ENCODE peak calls at places on chromosomes 16 and 17, in four cellular contexts. L, U, T and C are unnamed samples.

GRCh38 chr17:56786989-56787482 is 46.7 kb downstream of the C17orf67 start:
- DNase-seq in L (no peak), U (no peak), T (no peak), C (peak; percentile 92)

GRCh38 chr16:49969356-49970030 is 55.5 kb upstream of the CNEP1R1 start:
- DNase-seq in L (peak; percentile 18), U (no peak), T (no peak), C (no peak)

GRCh38 chr17:18225562-18226283 is at the start of gene LLGL1:
- DNase-seq in L (no peak), U (no peak), T (peak; percentile 66), C (no peak)

GRCh38 chr17:77328823-77329740 is 188.3 kb downstream of the SEC14L1 start:
- DNase-seq in L (no peak), U (no peak), T (peak; percentile 46), C (no peak)

GRCh38 chr17:67212231-67212630 is 32.8 kb downstream of the HELZ start:
- DNase-seq in L (no peak), U (no peak), T (no peak), C (no peak)

GRCh38 chr17:74259667-74260524 is 14.1 kb upstream of the DNAI2 start:
- DNase-seq in L (no peak), U (no peak), T (no peak), C (no peak)

GRCh38 chr17:11488407-11488806 is 109.9 kb upstream of the DNAH9 start:
- DNase-seq in L (no peak), U (no peak), T (no peak), C (no peak)

GRCh38 chr16:31107465-31107867 is 720 bp upstream of the BCKDK start:
- DNase-seq in L (no peak), U (no peak), T (no peak), C (no peak)

GRCh38 chr16:2841606-2842339 is 11.7 kb downstream of the ZG16B start:
- DNase-seq in L (peak; percentile 10), U (no peak), T (peak; percentile 27), C (no peak)

GRCh38 chr16:68401871-68402747 is 46.2 kb downstream of the SMPD3 start:
- DNase-seq in L (no peak), U (no peak), T (peak; percentile 5), C (no peak)

GRCh38 chr16:3113765-3114479 is 1.5 kb downstream of the ZNF205 start:
- DNase-seq in L (no peak), U (no peak), T (no peak), C (no peak)

GRCh38 chr16:50408001-50408400 is 39.2 kb upstream of the BRD7 start:
- DNase-seq in L (no peak), U (no peak), T (no peak), C (no peak)

GRCh38 chr17:79984877-79985276 is 50.8 kb downstream of the TBC1D16 start:
- DNase-seq in L (no peak), U (no peak), T (peak; percentile 33), C (peak; percentile 28)

GRCh38 chr17:71713846-71714245 is 407.0 kb upstream of the SOX9 start:
- DNase-seq in L (no peak), U (no peak), T (no peak), C (no peak)

GRCh38 chr17:81940538-81941483 is 3.7 kb upstream of the PYCR1 start:
- DNase-seq in L (no peak), U (no peak), T (peak; percentile 54), C (no peak)

GRCh38 chr16:56628486-56629035 is 3.0 kb downstream of the MT1E start:
- DNase-seq in L (no peak), U (no peak), T (no peak), C (no peak)

GRCh38 chr17:43449470-43450202 is 34.1 kb upstream of the DHX8 start:
- DNase-seq in L (no peak), U (no peak), T (no peak), C (no peak)

GRCh38 chr16:13351222-13351621 is 449.8 kb downstream of the SHISA9 start:
- DNase-seq in L (no peak), U (no peak), T (no peak), C (no peak)

GRCh38 chr16:72990003-72990521 is 57.9 kb downstream of the ZFHX3 start:
- DNase-seq in L (peak; percentile 71), U (no peak), T (no peak), C (no peak)

GRCh38 chr16:28193530-28194423 is 18.0 kb downstream of the XPO6 start:
- DNase-seq in L (no peak), U (no peak), T (no peak), C (no peak)

GRCh38 chr17:60381958-60382357 is 10.0 kb downstream of the USP32 start:
- DNase-seq in L (no peak), U (no peak), T (no peak), C (no peak)

GRCh38 chr16:86628614-86629013 is 50.3 kb downstream of the FOXL1 start:
- DNase-seq in L (no peak), U (no peak), T (no peak), C (no peak)

GRCh38 chr16:46747777-46748651 is at the start of gene MYLK3:
- DNase-seq in L (peak; percentile 79), U (no peak), T (no peak), C (no peak)

GRCh38 chr16:84687715-84688114 is 12.1 kb upstream of the USP10 start:
- DNase-seq in L (no peak), U (no peak), T (no peak), C (peak; percentile 68)

GRCh38 chr16:85903576-85903975 is 4.6 kb downstream of the IRF8 start:
- DNase-seq in L (no peak), U (no peak), T (no peak), C (peak; percentile 61)

GRCh38 chr17:3558603-3559269 is 1.1 kb upstream of the TRPV3 start:
- DNase-seq in L (no peak), U (peak; percentile 34), T (peak; percentile 81), C (no peak)

GRCh38 chr17:40646791-40647548 is 648 bp downstream of the SMARCE1 start:
- DNase-seq in L (no peak), U (no peak), T (no peak), C (peak; percentile 51)

GRCh38 chr17:11278984-11279270 is 37.9 kb downstream of the SHISA6 start:
- DNase-seq in L (no peak), U (no peak), T (no peak), C (no peak)

GRCh38 chr17:189444-189843 is 8.0 kb upstream of the DOC2B start:
- DNase-seq in L (no peak), U (no peak), T (no peak), C (no peak)

GRCh38 chr16:58102665-58103427 is 26.3 kb downstream of the CFAP20 start:
- DNase-seq in L (peak; percentile 50), U (no peak), T (no peak), C (no peak)

GRCh38 chr17:81978901-81979298 is 1.5 kb downstream of the ASPSCR1 start:
- DNase-seq in L (no peak), U (no peak), T (no peak), C (no peak)

GRCh38 chr16:14182999-14183398 is 111.9 kb downstream of the MRTFB start:
- DNase-seq in L (no peak), U (no peak), T (no peak), C (no peak)

GRCh38 chr16:56649820-56650219 is 1.9 kb upstream of the MT1B start:
- DNase-seq in L (no peak), U (no peak), T (no peak), C (no peak)

GRCh38 chr17:68981288-68981687 is 26.1 kb upstream of the ABCA8 start:
- DNase-seq in L (no peak), U (no peak), T (no peak), C (no peak)

GRCh38 chr17:16915752-16916556 is 56.0 kb downstream of the TNFRSF13B start:
- DNase-seq in L (peak; percentile 40), U (no peak), T (peak; percentile 80), C (no peak)
- TF ChIP-seq CTCF in L (peak; percentile 46), U (peak; percentile 12), T (no peak), C (peak; percentile 31)

GRCh38 chr17:75875940-75876189 is 2.5 kb downstream of the TRIM47 start:
- DNase-seq in L (no peak), U (no peak), T (no peak), C (no peak)

GRCh38 chr17:75878174-75878998 is at the start of gene TRIM47:
- DNase-seq in L (peak; percentile 80), U (no peak), T (peak; percentile 84), C (no peak)

GRCh38 chr17:75876190-75876937 is 2.0 kb downstream of the TRIM47 start:
- DNase-seq in L (peak; percentile 51), U (no peak), T (peak; percentile 87), C (no peak)

GRCh38 chr17:75877752-75878173 is 618 bp downstream of the TRIM47 start:
- DNase-seq in L (peak; percentile 75), U (no peak), T (peak; percentile 92), C (no peak)

DNA sequence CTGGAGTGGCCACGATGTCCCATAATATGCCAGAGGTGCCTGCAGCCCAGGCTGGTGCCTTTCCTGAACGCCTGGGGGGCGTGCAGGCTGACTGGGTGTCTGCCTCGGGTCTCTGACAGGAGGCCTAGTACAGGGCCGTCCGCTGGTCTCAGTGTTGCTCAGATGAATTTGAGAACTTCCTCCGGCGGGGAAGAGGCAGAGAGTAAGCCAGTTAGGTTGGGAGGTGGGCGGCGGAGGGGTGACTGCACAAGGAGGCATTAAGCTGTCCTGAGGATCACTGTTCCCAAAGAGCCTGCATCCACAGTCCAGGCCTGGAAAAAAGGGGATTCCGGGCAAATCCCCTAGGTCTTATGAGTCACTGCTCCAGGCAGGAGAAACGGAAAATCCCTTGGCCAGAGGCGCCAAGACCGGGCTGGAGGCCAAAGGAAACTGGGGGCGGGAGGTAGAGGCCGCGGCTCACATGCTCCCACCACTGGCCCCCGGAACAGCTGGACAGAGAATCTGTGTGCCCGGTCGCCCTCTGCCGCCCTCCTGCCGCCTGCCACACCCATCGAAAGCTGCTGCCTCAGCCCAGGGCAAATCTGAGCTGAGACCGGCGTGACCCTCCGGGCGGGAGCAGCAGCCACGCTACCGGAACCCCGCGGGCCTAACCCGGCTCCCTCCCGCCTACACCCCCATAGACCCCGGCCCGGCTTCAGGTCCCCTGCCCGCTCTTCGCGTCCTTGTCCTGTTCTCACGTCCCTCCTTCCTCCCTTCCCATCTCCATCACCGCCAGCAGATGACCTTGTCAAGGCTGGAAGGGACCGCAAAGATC is 1.2 kb downstream of the TRIM47 start:
- DNase-seq in L (peak; percentile 96), U (no peak), T (peak; percentile 88), C (no peak)
- TF ChIP-seq CTCF in L (no peak), U (no peak), T (no peak), C (no peak)

GRCh38 chr17:65219124-65219523 is 82.0 kb downstream of the RGS9 start:
- DNase-seq in L (no peak), U (no peak), T (no peak), C (no peak)
- TF ChIP-seq CTCF in L (peak; percentile 17), U (no peak), T (no peak), C (no peak)

DNA sequence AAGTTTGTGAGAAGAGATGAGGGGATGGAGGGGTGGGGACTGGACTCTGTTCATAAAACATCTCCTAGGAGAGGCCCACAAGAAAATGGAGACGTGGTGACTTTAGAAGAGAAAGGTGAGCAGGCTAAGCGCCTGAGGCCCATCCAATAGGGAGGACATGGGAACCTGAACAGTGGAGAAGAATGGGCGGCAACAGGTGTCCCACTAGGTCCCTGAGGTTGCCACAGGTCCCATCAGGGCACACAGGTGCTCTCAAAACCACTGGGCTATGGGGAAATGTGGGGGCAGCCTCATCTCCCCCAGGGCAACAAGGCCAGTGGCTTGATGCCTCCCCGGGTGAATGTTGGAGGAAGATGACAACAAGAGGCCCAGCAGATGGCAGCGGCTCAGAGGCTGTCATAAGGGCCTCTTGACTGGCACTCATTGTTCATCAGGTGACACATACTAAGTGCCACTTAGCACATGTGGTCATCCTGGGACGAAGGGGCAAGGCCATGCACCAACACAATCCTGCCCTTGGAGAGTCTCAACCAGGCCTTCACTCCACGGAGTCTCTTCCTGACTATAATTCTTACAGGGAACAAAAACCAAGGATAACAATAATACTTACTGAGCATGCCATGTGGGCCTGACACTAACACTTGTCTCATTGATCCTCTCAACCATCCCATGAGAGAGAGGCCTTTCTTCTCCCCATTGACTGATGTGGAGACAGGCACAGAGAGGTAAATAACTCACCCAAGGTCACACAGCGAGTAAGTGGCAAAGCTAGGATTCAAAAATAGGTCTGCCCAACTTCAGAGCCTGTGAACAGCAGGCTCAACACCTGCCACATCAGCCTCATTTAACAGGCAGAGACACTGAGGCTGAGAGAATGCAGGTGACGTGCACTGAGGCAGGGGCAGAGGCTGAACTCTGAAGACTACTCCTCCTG is 38.0 kb downstream of the CUEDC1 start:
- DNase-seq in L (peak; percentile 60), U (no peak), T (no peak), C (no peak)
- TF ChIP-seq CTCF in L (no peak), U (no peak), T (no peak), C (peak; percentile 13)